ENCODE peak calls at places on chromosomes 3 and 15, in five cellular contexts. One of them, this sample, is unnamed.

GRCh38 chr3:113436794-113437193 is 4.5 kb downstream of the CFAP44 start:
- DNase-seq in NCI-H1417: no peak
- DNase-seq in kidney epithelial cell: peak
- DNase-seq in PC-3: peak
- DNase-seq in EL: peak
- DNase-seq in this sample: no peak

GRCh38 chr15:65006876-65007275 is 17.2 kb upstream of the SPG21 start:
- DNase-seq in NCI-H1417: no peak
- DNase-seq in kidney epithelial cell: no peak
- DNase-seq in PC-3: no peak
- DNase-seq in EL: no peak
- DNase-seq in this sample: no peak

GRCh38 chr3:151707216-151707615 is 26.5 kb upstream of the AADACL2 start:
- DNase-seq in NCI-H1417: no peak
- DNase-seq in kidney epithelial cell: no peak
- DNase-seq in PC-3: no peak
- DNase-seq in EL: no peak
- DNase-seq in this sample: no peak

GRCh38 chr15:85757939-85758654 is 36.6 kb downstream of the KLHL25 start:
- DNase-seq in NCI-H1417: no peak
- DNase-seq in kidney epithelial cell: no peak
- DNase-seq in PC-3: no peak
- DNase-seq in EL: no peak
- DNase-seq in this sample: peak

GRCh38 chr15:78402056-78402610 is 35.9 kb upstream of the IREB2 start:
- DNase-seq in NCI-H1417: no peak
- DNase-seq in kidney epithelial cell: no peak
- DNase-seq in PC-3: no peak
- DNase-seq in EL: no peak
- DNase-seq in this sample: no peak

GRCh38 chr3:20055020-20055775 is 15.0 kb downstream of the KAT2B start:
- DNase-seq in NCI-H1417: no peak
- DNase-seq in kidney epithelial cell: no peak
- DNase-seq in PC-3: no peak
- DNase-seq in EL: no peak
- DNase-seq in this sample: no peak

GRCh38 chr15:85151861-85152260 is 170.2 kb downstream of the PDE8A start:
- DNase-seq in NCI-H1417: no peak
- DNase-seq in kidney epithelial cell: no peak
- DNase-seq in PC-3: no peak
- DNase-seq in EL: peak
- DNase-seq in this sample: no peak

GRCh38 chr15:80211976-80212375 is 40.0 kb downstream of the CTXND1 start:
- DNase-seq in NCI-H1417: no peak
- DNase-seq in kidney epithelial cell: no peak
- DNase-seq in PC-3: peak
- DNase-seq in EL: no peak
- DNase-seq in this sample: no peak